ENCODE peak calls at places on chromosome 21, in ten cellular contexts. Z is activated CD4-positive, CD25-positive, alpha-beta regulatory T cell treated with anti-CD3 and anti-CD28 coated beads, Interleukin-2, amount 50 U/mL, for 16 hours; J is LoVo; U is AG04449; D is Caki2; Y is foreskin melanocyte; C is stimulated activated CD8-positive, alpha-beta memory T cell treated with anti-CD3 and anti-CD28 coated beads, Interleukin-7, amount 100 ng/mL, for 1 hour; O is NCI-H2081; M is NCI-H774; G is fibroblast of pulmonary artery. I is an unnamed sample.

GRCh38 chr21:35352066-35352770 is 303.1 kb upstream of the RUNX1 start:
- DNase-seq in Z (no peak), J (no peak), U (peak; percentile 71), D (peak; percentile 65), Y (no peak), C (no peak), O (no peak), M (no peak), G (peak; percentile 75), I (no peak)

GRCh38 chr21:42114646-42115045 is 43.5 kb downstream of the UMODL1 start:
- DNase-seq in Z (no peak), J (no peak), U (no peak), D (no peak), Y (no peak), C (no peak), O (no peak), M (no peak), G (no peak), I (no peak)

GRCh38 chr21:40385883-40386282 is 461.1 kb downstream of the DSCAM start:
- DNase-seq in Z (no peak), J (no peak), U (no peak), D (no peak), Y (no peak), C (no peak), O (no peak), M (no peak), G (no peak), I (no peak)

GRCh38 chr21:31862078-31862477 is 10.7 kb upstream of the HUNK start:
- DNase-seq in Z (no peak), J (no peak), U (no peak), D (no peak), Y (no peak), C (no peak), O (no peak), M (no peak), G (no peak), I (no peak)

GRCh38 chr21:36879827-36880226 is 86.6 kb downstream of the HLCS start:
- DNase-seq in Z (no peak), J (no peak), U (no peak), D (no peak), Y (no peak), C (no peak), O (no peak), M (no peak), G (no peak), I (peak; percentile 7)

GRCh38 chr21:16205527-16205926 is 475.7 kb downstream of the USP25 start:
- DNase-seq in Z (no peak), J (no peak), U (no peak), D (no peak), Y (no peak), C (no peak), O (no peak), M (no peak), G (no peak), I (no peak)

GRCh38 chr21:37562920-37563640 is 196.5 kb downstream of the DYRK1A start:
- DNase-seq in Z (peak; percentile 2), J (no peak), U (no peak), D (no peak), Y (no peak), C (no peak), O (no peak), M (no peak), G (no peak), I (no peak)

GRCh38 chr21:33162436-33162921 is 67.3 kb upstream of the IFNAR2 start:
- DNase-seq in Z (no peak), J (no peak), U (no peak), D (no peak), Y (no peak), C (no peak), O (no peak), M (no peak), G (no peak), I (no peak)

GRCh38 chr21:19844334-19844733 is 1153.9 kb upstream of the NCAM2 start:
- DNase-seq in Z (no peak), J (no peak), U (no peak), D (no peak), Y (no peak), C (no peak), O (no peak), M (no peak), G (no peak), I (no peak)

GRCh38 chr21:44331650-44332306 is 7.4 kb downstream of the CFAP410 start:
- DNase-seq in Z (no peak), J (no peak), U (no peak), D (no peak), Y (peak; percentile 24), C (no peak), O (no peak), M (no peak), G (peak; percentile 11), I (no peak)

I was measured in HepG2.